ENCODE peak calls at places on chromosomes 1 and 21, in seven cellular contexts. U is suprapubic skin, L is cardiac muscle cell, I is GM23338, M is AG04449, G is body of pancreas, X is HCT116. W is an unnamed sample.

GRCh38 chr1:160799641-160800040 is 3.7 kb downstream of the LY9 start:
- DNase-seq in U (no peak), L (no peak), I (no peak), M (no peak), G (no peak), X (no peak), W (no peak)

GRCh38 chr1:55860816-55861519 is 645.8 kb upstream of the USP24 start:
- DNase-seq in U (no peak), L (no peak), I (peak), M (no peak), G (no peak), X (no peak), W (no peak)

GRCh38 chr1:227447531-227447990 is 115.8 kb upstream of the ZNF678 start:
- DNase-seq in U (no peak), L (no peak), I (peak), M (no peak), G (no peak), X (no peak), W (no peak)

GRCh38 chr1:29974345-29974744 is 738.0 kb downstream of the PTPRU start:
- DNase-seq in U (no peak), L (no peak), I (peak), M (peak), G (no peak), X (peak), W (peak)

GRCh38 chr1:51627672-51628071 is 10.8 kb downstream of the OSBPL9 start:
- DNase-seq in U (no peak), L (peak), I (peak), M (no peak), G (no peak), X (no peak), W (peak)

GRCh38 chr21:20882462-20883415 is 115.5 kb upstream of the NCAM2 start:
- DNase-seq in U (no peak), L (peak), I (peak), M (no peak), G (peak), X (peak), W (no peak)

GRCh38 chr1:55140546-55140983 is 74.6 kb downstream of the USP24 start:
- DNase-seq in U (no peak), L (peak), I (peak), M (peak), G (peak), X (peak), W (peak)

GRCh38 chr1:117500584-117500983 is 105.3 kb upstream of the TENT5C start:
- DNase-seq in U (no peak), L (no peak), I (no peak), M (no peak), G (no peak), X (no peak), W (no peak)

GRCh38 chr1:183983371-183984105 is 54.0 kb downstream of the COLGALT2 start:
- DNase-seq in U (no peak), L (peak), I (no peak), M (no peak), G (no peak), X (no peak), W (no peak)

GRCh38 chr1:34917017-34917416 is 12.4 kb downstream of the DLGAP3 start:
- DNase-seq in U (no peak), L (no peak), I (no peak), M (no peak), G (no peak), X (no peak), W (no peak)

GRCh38 chr1:17671314-17671705 is 83.8 kb upstream of the ACTL8 start:
- DNase-seq in U (no peak), L (no peak), I (no peak), M (no peak), G (no peak), X (no peak), W (no peak)

GRCh38 chr1:196678510-196678884 is 26.7 kb downstream of the CFH start:
- DNase-seq in U (no peak), L (no peak), I (no peak), M (peak), G (no peak), X (no peak), W (peak)

GRCh38 chr1:2874207-2875165 is 73.0 kb upstream of the TTC34 start:
- DNase-seq in U (no peak), L (no peak), I (no peak), M (no peak), G (peak), X (no peak), W (no peak)

GRCh38 chr1:2878591-2878990 is 77.1 kb upstream of the TTC34 start:
- DNase-seq in U (no peak), L (no peak), I (no peak), M (no peak), G (no peak), X (no peak), W (no peak)

GRCh38 chr1:2876846-2877245 is 75.4 kb upstream of the TTC34 start:
- DNase-seq in U (no peak), L (no peak), I (no peak), M (no peak), G (no peak), X (no peak), W (no peak)

GRCh38 chr1:2877391-2877790 is 75.9 kb upstream of the TTC34 start:
- DNase-seq in U (no peak), L (no peak), I (no peak), M (no peak), G (no peak), X (no peak), W (no peak)

GRCh38 chr1:2875677-2876531 is 74.4 kb upstream of the TTC34 start:
- DNase-seq in U (no peak), L (no peak), I (peak), M (no peak), G (peak), X (no peak), W (no peak)
- TF ChIP-seq CTCF in U (peak), L (no peak), I (peak), M (peak), G (peak), X (no peak), W (peak)

GRCh38 chr1:42155362-42155761 is 2.2 kb downstream of the GUCA2B start:
- DNase-seq in U (no peak), L (no peak), I (no peak), M (no peak), G (no peak), X (no peak), W (no peak)

GRCh38 chr1:42153598-42153995 is 387 bp downstream of the GUCA2B start:
- DNase-seq in U (no peak), L (no peak), I (no peak), M (no peak), G (no peak), X (no peak), W (no peak)

GRCh38 chr1:42162181-42162580 is 2.4 kb downstream of the GUCA2A start:
- DNase-seq in U (no peak), L (no peak), I (no peak), M (no peak), G (no peak), X (no peak), W (no peak)

GRCh38 chr1:42154685-42155084 is 1.5 kb downstream of the GUCA2B start:
- DNase-seq in U (no peak), L (no peak), I (no peak), M (no peak), G (no peak), X (no peak), W (no peak)

DNA sequence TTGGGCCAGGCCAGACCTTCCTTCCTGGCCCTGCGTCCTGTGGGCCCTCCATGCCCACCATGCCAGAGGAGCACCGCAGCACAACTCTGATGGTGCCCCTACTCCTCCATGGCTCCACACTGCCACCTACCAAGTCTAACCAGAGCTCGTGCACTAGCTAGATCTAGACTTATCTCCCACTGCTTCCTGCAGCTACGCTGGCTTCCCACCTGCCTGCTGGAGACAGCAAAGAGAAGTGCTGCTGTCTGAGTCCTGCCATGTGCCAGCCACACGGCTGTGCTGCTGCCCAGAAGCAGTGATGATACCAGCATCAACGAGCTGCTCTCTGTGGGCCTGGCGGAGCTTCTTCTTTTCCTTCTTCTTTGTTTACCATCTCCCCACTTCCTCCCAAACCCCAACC is 4.5 kb downstream of the GUCA2B start:
- DNase-seq in U (no peak), L (no peak), I (peak), M (no peak), G (no peak), X (peak), W (no peak)
- TF ChIP-seq CTCF in U (no peak), L (no peak), I (peak), M (no peak), G (no peak), X (peak), W (no peak)

GRCh38 chr1:248681651-248682050 is 20.9 kb downstream of the OR14I1 start:
- DNase-seq in U (no peak), L (no peak), I (no peak), M (no peak), G (no peak), X (no peak), W (no peak)

GRCh38 chr1:248691567-248692155 is 10.9 kb downstream of the OR14I1 start:
- DNase-seq in U (no peak), L (no peak), I (no peak), M (no peak), G (no peak), X (no peak), W (no peak)

GRCh38 chr1:248688527-248689298 is 13.9 kb downstream of the OR14I1 start:
- DNase-seq in U (no peak), L (no peak), I (no peak), M (no peak), G (no peak), X (no peak), W (no peak)

DNA sequence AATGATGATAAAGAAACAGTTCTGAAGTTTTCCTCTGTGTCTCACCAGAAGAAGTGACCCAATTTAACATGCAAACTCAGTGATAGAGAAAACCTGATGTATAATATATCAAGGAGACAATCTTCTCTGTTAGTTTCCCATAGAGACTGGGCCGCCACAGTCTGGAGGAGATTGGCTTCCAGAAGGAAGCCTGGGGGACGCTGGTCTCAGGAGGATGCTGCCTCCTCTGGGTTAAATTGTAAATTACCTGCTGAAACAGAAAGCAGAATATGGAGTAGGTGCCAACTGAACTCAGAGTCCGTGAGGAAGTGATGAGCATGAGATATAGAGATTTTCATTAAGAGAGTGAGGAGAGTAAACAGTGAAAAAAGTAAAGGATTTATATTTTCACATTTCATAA is 15.8 kb downstream of the OR14I1 start:
- DNase-seq in U (no peak), L (no peak), I (no peak), M (no peak), G (peak), X (no peak), W (no peak)
- TF ChIP-seq CTCF in U (no peak), L (no peak), I (no peak), M (no peak), G (peak), X (peak), W (no peak)

DNA sequence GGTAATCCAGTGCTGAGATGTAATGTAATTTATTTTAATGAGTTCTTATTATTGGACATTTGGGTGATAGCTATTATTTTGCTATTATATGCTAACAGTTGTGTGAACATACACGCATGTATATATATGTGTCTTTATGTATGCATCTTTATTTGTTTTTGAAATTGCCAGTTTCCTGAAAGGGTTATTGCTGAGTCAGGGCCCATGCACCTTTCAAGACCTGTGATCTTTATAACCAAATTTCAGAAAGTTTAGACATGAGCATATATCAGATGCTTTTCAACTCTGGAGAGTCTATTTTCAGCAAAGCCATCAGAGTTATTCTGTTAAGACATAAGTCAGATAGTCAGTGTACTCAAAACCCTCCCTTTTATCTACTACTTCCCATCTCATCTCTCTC is 265.6 kb upstream of the GREM2 start:
- DNase-seq in U (no peak), L (no peak), I (no peak), M (no peak), G (no peak), X (no peak), W (no peak)
- TF ChIP-seq CTCF in U (no peak), L (no peak), I (no peak), M (no peak), G (no peak), X (no peak), W (no peak)

GRCh38 chr1:167936068-167936929 is at the start of gene DCAF6:
- DNase-seq in U (peak), L (peak), I (peak), M (peak), G (peak), X (peak), W (peak)
- TF ChIP-seq CTCF in U (no peak), L (no peak), I (no peak), M (no peak), G (no peak), X (no peak), W (no peak)

DNA sequence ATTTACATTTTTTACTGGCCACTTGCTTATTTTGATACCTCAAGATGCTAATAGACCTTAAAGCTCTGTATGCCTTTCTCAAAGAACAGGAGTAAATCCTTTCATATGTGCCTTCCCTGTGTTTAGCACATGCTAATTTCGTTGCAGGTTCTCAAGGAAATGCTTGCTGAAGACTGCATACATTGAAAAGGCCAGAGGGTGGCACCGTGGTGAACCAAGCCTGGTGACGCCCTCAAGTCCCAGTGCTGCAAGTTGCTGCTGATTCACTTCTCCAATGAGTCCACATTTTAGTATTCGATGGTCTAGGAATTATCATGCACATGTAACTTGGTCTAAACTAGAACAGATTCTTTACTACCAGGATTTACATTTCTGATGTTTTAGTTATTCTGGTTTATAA is 94.1 kb downstream of the CLDN17 start:
- DNase-seq in U (no peak), L (peak), I (peak), M (no peak), G (no peak), X (no peak), W (no peak)
- TF ChIP-seq CTCF in U (peak), L (peak), I (peak), M (peak), G (peak), X (no peak), W (no peak)

GRCh38 chr1:59290173-59290954 is 6.5 kb upstream of the FGGY start:
- DNase-seq in U (no peak), L (peak), I (peak), M (no peak), G (peak), X (peak), W (peak)
- TF ChIP-seq CTCF in U (peak), L (peak), I (peak), M (peak), G (peak), X (peak), W (peak)

DNA sequence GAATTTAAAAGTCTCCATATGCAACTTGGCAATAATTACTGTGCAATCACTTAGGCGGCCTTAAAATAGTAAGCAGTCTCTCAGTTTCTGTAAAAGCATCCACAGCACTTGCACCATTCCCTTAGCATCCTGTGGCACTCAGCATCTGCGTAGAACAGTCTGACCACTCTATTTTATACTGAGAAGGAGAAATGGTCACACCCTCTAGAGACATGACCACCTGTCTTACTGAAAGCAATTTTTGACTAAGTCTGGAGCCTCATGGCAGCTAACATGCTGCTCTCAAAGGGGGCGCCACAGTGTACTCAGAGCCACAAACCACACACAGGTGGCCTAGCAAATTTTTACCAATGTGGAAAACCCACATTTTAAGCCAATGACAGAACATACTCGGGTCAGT is 62.0 kb downstream of the KCNK1 start:
- DNase-seq in U (no peak), L (no peak), I (peak), M (no peak), G (no peak), X (no peak), W (no peak)
- TF ChIP-seq CTCF in U (no peak), L (no peak), I (peak), M (no peak), G (no peak), X (peak), W (no peak)